ENCODE peak calls at places on chromosome 1, in six cellular contexts. I is GF-D8, A is AG08396, H is AG20443, X is left lobe of liver, O is SK-N-DZ. T is an unnamed sample.

GRCh38 chr1:22831729-22832413 is 121.2 kb downstream of the EPHB2 start:
- DNase-seq in I (no peak), A (peak; percentile 88), H (peak; percentile 92), X (no peak), O (no peak), T (no peak)

GRCh38 chr1:116868386-116868785 is 41.3 kb upstream of the PTGFRN start:
- DNase-seq in I (no peak), A (no peak), H (no peak), X (no peak), O (no peak), T (no peak)

GRCh38 chr1:235045921-235046601 is 82.6 kb downstream of the TOMM20 start:
- DNase-seq in I (no peak), A (no peak), H (no peak), X (no peak), O (no peak), T (no peak)

GRCh38 chr1:115170972-115171392 is 81.7 kb upstream of the TSPAN2 start:
- DNase-seq in I (no peak), A (no peak), H (peak; percentile 55), X (no peak), O (no peak), T (no peak)

GRCh38 chr1:55262822-55263221 is 47.7 kb upstream of the USP24 start:
- DNase-seq in I (no peak), A (no peak), H (peak; percentile 64), X (no peak), O (no peak), T (no peak)

GRCh38 chr1:55474168-55474786 is 259.1 kb upstream of the USP24 start:
- DNase-seq in I (peak; percentile 65), A (peak; percentile 34), H (peak; percentile 36), X (no peak), O (no peak), T (no peak)

GRCh38 chr1:217660353-217661062 is 29.4 kb downstream of the SPATA17 start:
- DNase-seq in I (no peak), A (peak; percentile 44), H (peak; percentile 40), X (no peak), O (no peak), T (peak; percentile 32)

GRCh38 chr1:229068266-229069043 is 202.5 kb upstream of the RAB4A start:
- DNase-seq in I (peak; percentile 99), A (no peak), H (no peak), X (no peak), O (no peak), T (no peak)

T was measured in NCI-H1417.